ENCODE peak calls at places on chromosomes 12 and 14, in eight cellular contexts. S, T, Q, D, O, A, V and I are unnamed samples.

GRCh38 chr14:23044840-23045239 is 2.8 kb downstream of the PSMB11 start:
- DNase-seq in D (no peak), T (no peak), V (no peak), A (no peak), S (no peak), Q (no peak), O (no peak), I (no peak)

GRCh38 chr12:1130164-1130563 is 139.1 kb downstream of the ERC1 start:
- DNase-seq in O (no peak), V (peak; percentile 2), T (no peak), S (no peak), A (peak; percentile 67), D (no peak), Q (no peak), I (no peak)

GRCh38 chr12:103841690-103842584 is 903 bp upstream of the NT5DC3 start:
- DNase-seq in D (peak; percentile 16), Q (peak; percentile 97), S (peak; percentile 63), O (peak; percentile 18), V (peak; percentile 69), T (peak; percentile 28), A (peak; percentile 89), I (peak; percentile 9)

GRCh38 chr14:55412686-55413085 is 1.1 kb upstream of the ATG14 start:
- DNase-seq in A (no peak), Q (no peak), O (no peak), S (no peak), T (no peak), V (peak; percentile 66), D (no peak), I (no peak)

GRCh38 chr12:101459642-101460346 is 15.3 kb upstream of the SPIC start:
- DNase-seq in V (peak; percentile 76), O (no peak), Q (peak; percentile 68), T (no peak), D (no peak), A (peak; percentile 13), S (no peak), I (no peak)

GRCh38 chr14:60092516-60092915 is 793 bp downstream of the PCNX4 start:
- DNase-seq in Q (peak; percentile 49), S (peak; percentile 38), D (no peak), V (peak; percentile 52), O (no peak), A (peak; percentile 67), T (no peak), I (peak; percentile 4)

GRCh38 chr12:123089631-123090353 is 61.1 kb downstream of the PITPNM2 start:
- DNase-seq in O (no peak), T (no peak), Q (peak; percentile 96), D (no peak), A (peak; percentile 70), V (peak; percentile 99), S (peak; percentile 46), I (no peak)

GRCh38 chr14:79011091-79011919 is 841.1 kb downstream of the NRXN3 start:
- DNase-seq in A (peak; percentile 40), V (peak; percentile 78), Q (peak; percentile 81), S (peak; percentile 8), O (no peak), T (no peak), D (no peak), I (no peak)

GRCh38 chr12:46371718-46372130 is 849 bp downstream of the SLC38A2 start:
- DNase-seq in A (peak; percentile 76), S (peak; percentile 59), T (no peak), V (no peak), D (no peak), O (peak; percentile 43), Q (peak; percentile 77), I (peak; percentile 48)

GRCh38 chr14:38256358-38256840 is 506 bp upstream of the CLEC14A start:
- DNase-seq in Q (no peak), O (no peak), D (no peak), A (no peak), V (peak; percentile 43), T (no peak), S (no peak), I (no peak)

GRCh38 chr12:77189463-77189862 is 124.1 kb upstream of the E2F7 start:
- DNase-seq in O (no peak), D (no peak), S (no peak), A (no peak), T (no peak), V (peak; percentile 90), Q (peak; percentile 84), I (no peak)

GRCh38 chr12:94898388-94898787 is 105.1 kb downstream of the NDUFA12 start:
- DNase-seq in S (no peak), T (no peak), A (no peak), V (peak; percentile 12), Q (peak; percentile 11), D (no peak), O (no peak), I (no peak)

GRCh38 chr12:96247567-96247962 is 53.4 kb downstream of the ELK3 start:
- DNase-seq in A (no peak), S (no peak), V (peak; percentile 82), D (no peak), T (no peak), Q (peak; percentile 80), O (no peak), I (peak; percentile 35)

GRCh38 chr14:78758333-78758732 is 588.2 kb downstream of the NRXN3 start:
- DNase-seq in Q (peak; percentile 1), D (no peak), V (peak; percentile 54), O (no peak), T (no peak), S (peak; percentile 1), A (peak; percentile 47), I (no peak)

GRCh38 chr12:25001311-25001710 is 52.4 kb upstream of the BCAT1 start:
- DNase-seq in V (no peak), Q (no peak), D (no peak), S (no peak), T (no peak), A (no peak), O (no peak), I (no peak)

GRCh38 chr14:22266141-22266442 is 322.9 kb downstream of the DAD1 start:
- DNase-seq in Q (no peak), A (no peak), O (no peak), T (no peak), D (no peak), V (no peak), S (no peak), I (no peak)

GRCh38 chr12:21697829-21698630 is 40.4 kb upstream of the LDHB start:
- DNase-seq in S (peak; percentile 20), T (no peak), O (no peak), V (peak; percentile 62), A (peak; percentile 60), Q (peak; percentile 59), D (no peak), I (no peak)

GRCh38 chr12:54360717-54361456 is 3.4 kb downstream of the GPR84 start:
- DNase-seq in D (no peak), V (peak; percentile 83), A (peak; percentile 88), Q (peak; percentile 86), S (peak; percentile 40), T (peak; percentile 48), O (no peak), I (no peak)

GRCh38 chr12:21819236-21819635 is 44.7 kb upstream of the KCNJ8 start:
- DNase-seq in A (no peak), T (no peak), V (peak; percentile 65), O (no peak), S (no peak), D (no peak), Q (peak; percentile 56), I (no peak)

GRCh38 chr14:52906141-52906601 is 44.7 kb downstream of the FERMT2 start:
- DNase-seq in S (no peak), O (no peak), A (no peak), Q (peak; percentile 93), V (peak; percentile 95), T (no peak), D (no peak), I (no peak)

GRCh38 chr12:116141110-116141832 is 136.2 kb downstream of the MED13L start:
- DNase-seq in Q (peak; percentile 28), D (no peak), V (no peak), A (peak; percentile 61), O (no peak), S (peak; percentile 51), T (no peak), I (no peak)

GRCh38 chr14:34053666-34054065 is 102.8 kb upstream of the EGLN3 start:
- DNase-seq in D (no peak), Q (no peak), V (peak; percentile 69), S (no peak), O (no peak), T (no peak), A (no peak), I (no peak)

GRCh38 chr12:78674311-78675085 is 190.1 kb upstream of the SYT1 start:
- DNase-seq in S (no peak), V (peak; percentile 64), T (no peak), O (no peak), A (no peak), Q (peak; percentile 58), D (no peak), I (no peak)

GRCh38 chr12:9687228-9687627 is 17.7 kb downstream of the CLEC2D start:
- DNase-seq in S (no peak), D (no peak), V (peak; percentile 72), A (no peak), O (no peak), Q (peak; percentile 61), T (no peak), I (no peak)

GRCh38 chr12:88865537-88865936 is 285.3 kb upstream of the KITLG start:
- DNase-seq in O (no peak), Q (no peak), T (no peak), S (no peak), A (no peak), D (no peak), V (no peak), I (no peak)

GRCh38 chr14:80223696-80224465 is 12.6 kb upstream of the DIO2 start:
- DNase-seq in S (no peak), O (no peak), T (no peak), A (no peak), Q (peak; percentile 23), V (no peak), D (no peak), I (no peak)

GRCh38 chr12:1115471-1116242 is 124.6 kb downstream of the ERC1 start:
- DNase-seq in V (peak; percentile 76), S (no peak), O (no peak), A (no peak), Q (peak; percentile 68), D (no peak), T (no peak), I (no peak)

GRCh38 chr14:93122820-93123219 is 7.1 kb upstream of the ITPK1 start:
- DNase-seq in D (no peak), V (no peak), T (no peak), S (no peak), O (no peak), A (no peak), Q (no peak), I (no peak)

GRCh38 chr12:88884600-88884999 is 304.3 kb upstream of the KITLG start:
- DNase-seq in S (no peak), A (no peak), V (no peak), Q (no peak), T (no peak), O (no peak), D (no peak), I (no peak)